ENCODE peak calls at places on chromosome 1, in nine cellular contexts. One of them, this sample, is unnamed.
A peak's percentile ranks its signal among the peaks of the same experiment; 100 is the strongest.

GRCh38 chr1:5995871-5996630 is 3.8 kb upstream of the NPHP4 start:
- DNase-seq in HFF-Myc: no peak
- DNase-seq in GM12865: no peak
- DNase-seq in stomach: no peak
- DNase-seq in PC-9: no peak
- DNase-seq in IMR-90: no peak
- DNase-seq in transverse colon: no peak
- DNase-seq in body of pancreas: no peak
- DNase-seq in fibroblast of pulmonary artery: no peak
- DNase-seq in this sample: peak; percentile 19

GRCh38 chr1:98398649-98399048 is 262.9 kb upstream of the SNX7 start:
- DNase-seq in transverse colon: no peak
- DNase-seq in IMR-90: no peak
- DNase-seq in GM12865: no peak
- DNase-seq in body of pancreas: no peak
- DNase-seq in fibroblast of pulmonary artery: peak; percentile 32
- DNase-seq in PC-9: no peak
- DNase-seq in HFF-Myc: no peak
- DNase-seq in stomach: no peak
- DNase-seq in this sample: no peak

GRCh38 chr1:94650301-94650700 is 108.7 kb upstream of the F3 start:
- DNase-seq in HFF-Myc: no peak
- DNase-seq in stomach: no peak
- DNase-seq in body of pancreas: no peak
- DNase-seq in IMR-90: no peak
- DNase-seq in fibroblast of pulmonary artery: no peak
- DNase-seq in transverse colon: no peak
- DNase-seq in GM12865: no peak
- DNase-seq in PC-9: no peak
- DNase-seq in this sample: no peak

GRCh38 chr1:215076312-215076711 is 6.2 kb upstream of the KCNK2 start:
- DNase-seq in GM12865: peak; percentile 70
- DNase-seq in stomach: no peak
- DNase-seq in HFF-Myc: peak; percentile 31
- DNase-seq in IMR-90: peak; percentile 62
- DNase-seq in transverse colon: no peak
- DNase-seq in body of pancreas: no peak
- DNase-seq in PC-9: no peak
- DNase-seq in fibroblast of pulmonary artery: peak; percentile 70
- DNase-seq in this sample: peak; percentile 56

GRCh38 chr1:172108494-172108893 is 267.2 kb downstream of the DNM3 start:
- DNase-seq in fibroblast of pulmonary artery: peak; percentile 6
- DNase-seq in body of pancreas: no peak
- DNase-seq in transverse colon: no peak
- DNase-seq in IMR-90: no peak
- DNase-seq in stomach: no peak
- DNase-seq in GM12865: no peak
- DNase-seq in PC-9: no peak
- DNase-seq in HFF-Myc: no peak
- DNase-seq in this sample: no peak

GRCh38 chr1:48048064-48048463 is 50.9 kb upstream of the TRABD2B start:
- DNase-seq in PC-9: no peak
- DNase-seq in transverse colon: no peak
- DNase-seq in body of pancreas: peak; percentile 33
- DNase-seq in GM12865: no peak
- DNase-seq in fibroblast of pulmonary artery: peak; percentile 49
- DNase-seq in stomach: no peak
- DNase-seq in HFF-Myc: no peak
- DNase-seq in IMR-90: peak; percentile 26
- DNase-seq in this sample: no peak

GRCh38 chr1:9561429-9561828 is 22.2 kb downstream of the SLC25A33 start:
- DNase-seq in stomach: no peak
- DNase-seq in fibroblast of pulmonary artery: peak; percentile 97
- DNase-seq in body of pancreas: peak; percentile 80
- DNase-seq in PC-9: peak; percentile 88
- DNase-seq in HFF-Myc: peak; percentile 60
- DNase-seq in IMR-90: peak; percentile 92
- DNase-seq in transverse colon: peak; percentile 45
- DNase-seq in GM12865: no peak
- DNase-seq in this sample: peak; percentile 15

GRCh38 chr1:94978401-94978800 is 51.5 kb upstream of the CNN3 start:
- DNase-seq in GM12865: no peak
- DNase-seq in HFF-Myc: no peak
- DNase-seq in IMR-90: no peak
- DNase-seq in stomach: no peak
- DNase-seq in transverse colon: no peak
- DNase-seq in body of pancreas: no peak
- DNase-seq in fibroblast of pulmonary artery: no peak
- DNase-seq in PC-9: no peak
- DNase-seq in this sample: no peak

GRCh38 chr1:29785137-29785527 is 548.8 kb downstream of the PTPRU start:
- DNase-seq in fibroblast of pulmonary artery: no peak
- DNase-seq in stomach: no peak
- DNase-seq in IMR-90: no peak
- DNase-seq in GM12865: no peak
- DNase-seq in PC-9: no peak
- DNase-seq in transverse colon: no peak
- DNase-seq in HFF-Myc: no peak
- DNase-seq in body of pancreas: no peak
- DNase-seq in this sample: no peak

GRCh38 chr1:230937370-230937769 is 41.3 kb downstream of the TTC13 start:
- DNase-seq in HFF-Myc: no peak
- DNase-seq in body of pancreas: no peak
- DNase-seq in IMR-90: peak; percentile 45
- DNase-seq in transverse colon: no peak
- DNase-seq in PC-9: no peak
- DNase-seq in GM12865: no peak
- DNase-seq in fibroblast of pulmonary artery: peak; percentile 3
- DNase-seq in stomach: no peak
- DNase-seq in this sample: no peak

GRCh38 chr1:225343618-225344017 is 84.2 kb downstream of the LBR start:
- DNase-seq in HFF-Myc: no peak
- DNase-seq in fibroblast of pulmonary artery: peak; percentile 39
- DNase-seq in GM12865: peak; percentile 7
- DNase-seq in PC-9: peak; percentile 41
- DNase-seq in transverse colon: no peak
- DNase-seq in stomach: no peak
- DNase-seq in IMR-90: peak; percentile 1
- DNase-seq in body of pancreas: no peak
- DNase-seq in this sample: no peak
- TF ChIP-seq CTCF in HFF-Myc: peak; percentile 4
- TF ChIP-seq CTCF in fibroblast of pulmonary artery: peak; percentile 45
- TF ChIP-seq CTCF in GM12865: peak; percentile 10
- TF ChIP-seq CTCF in PC-9: peak; percentile 63
- TF ChIP-seq CTCF in transverse colon: peak; percentile 15
- TF ChIP-seq CTCF in stomach: no peak
- TF ChIP-seq CTCF in IMR-90: no peak
- TF ChIP-seq CTCF in body of pancreas: no peak
- TF ChIP-seq CTCF in this sample: no peak

GRCh38 chr1:184299076-184299790 is 87.6 kb upstream of the C1orf21 start:
- DNase-seq in body of pancreas: no peak
- DNase-seq in fibroblast of pulmonary artery: peak; percentile 76
- DNase-seq in IMR-90: peak; percentile 95
- DNase-seq in stomach: no peak
- DNase-seq in GM12865: no peak
- DNase-seq in PC-9: no peak
- DNase-seq in transverse colon: no peak
- DNase-seq in HFF-Myc: no peak
- DNase-seq in this sample: no peak

GRCh38 chr1:184296466-184297243 is 90.2 kb upstream of the C1orf21 start:
- DNase-seq in PC-9: no peak
- DNase-seq in stomach: peak; percentile 84
- DNase-seq in HFF-Myc: peak; percentile 88
- DNase-seq in GM12865: peak; percentile 40
- DNase-seq in fibroblast of pulmonary artery: peak; percentile 97
- DNase-seq in body of pancreas: peak; percentile 94
- DNase-seq in IMR-90: peak; percentile 91
- DNase-seq in transverse colon: peak; percentile 73
- DNase-seq in this sample: no peak

GRCh38 chr1:184299796-184300195 is 87.0 kb upstream of the C1orf21 start:
- DNase-seq in transverse colon: no peak
- DNase-seq in PC-9: no peak
- DNase-seq in GM12865: no peak
- DNase-seq in stomach: no peak
- DNase-seq in body of pancreas: no peak
- DNase-seq in HFF-Myc: no peak
- DNase-seq in IMR-90: no peak
- DNase-seq in fibroblast of pulmonary artery: no peak
- DNase-seq in this sample: no peak

GRCh38 chr1:184298321-184299052 is 88.3 kb upstream of the C1orf21 start:
- DNase-seq in stomach: no peak
- DNase-seq in body of pancreas: no peak
- DNase-seq in GM12865: no peak
- DNase-seq in fibroblast of pulmonary artery: no peak
- DNase-seq in transverse colon: no peak
- DNase-seq in IMR-90: no peak
- DNase-seq in PC-9: no peak
- DNase-seq in HFF-Myc: no peak
- DNase-seq in this sample: no peak

GRCh38 chr1:184297244-184297750 is 89.5 kb upstream of the C1orf21 start:
- DNase-seq in stomach: no peak
- DNase-seq in body of pancreas: peak; percentile 83
- DNase-seq in HFF-Myc: no peak
- DNase-seq in PC-9: no peak
- DNase-seq in IMR-90: no peak
- DNase-seq in transverse colon: no peak
- DNase-seq in GM12865: no peak
- DNase-seq in fibroblast of pulmonary artery: no peak
- DNase-seq in this sample: no peak
- H3K4me3 ChIP-seq in stomach: no peak overlapping the region
- H3K4me3 ChIP-seq in body of pancreas: no peak overlapping the region
- H3K4me3 ChIP-seq in HFF-Myc: no peak overlapping the region
- H3K4me3 ChIP-seq in PC-9: no peak overlapping the region
- H3K4me3 ChIP-seq in IMR-90: no peak overlapping the region
- H3K4me3 ChIP-seq in transverse colon: no peak overlapping the region
- H3K4me3 ChIP-seq in GM12865: no peak overlapping the region
- H3K4me3 ChIP-seq in fibroblast of pulmonary artery: no peak overlapping the region
- H3K4me3 ChIP-seq in this sample: no peak overlapping the region

GRCh38 chr1:24929876-24930702 is at the start of gene RUNX3:
- DNase-seq in body of pancreas: peak; percentile 54
- DNase-seq in IMR-90: no peak
- DNase-seq in GM12865: peak; percentile 98
- DNase-seq in PC-9: no peak
- DNase-seq in stomach: peak; percentile 64
- DNase-seq in transverse colon: peak; percentile 83
- DNase-seq in HFF-Myc: no peak
- DNase-seq in fibroblast of pulmonary artery: no peak
- DNase-seq in this sample: peak; percentile 51
- TF ChIP-seq CTCF in body of pancreas: no peak
- TF ChIP-seq CTCF in IMR-90: no peak
- TF ChIP-seq CTCF in GM12865: peak; percentile 28
- TF ChIP-seq CTCF in PC-9: no peak
- TF ChIP-seq CTCF in stomach: no peak
- TF ChIP-seq CTCF in transverse colon: no peak
- TF ChIP-seq CTCF in HFF-Myc: no peak
- TF ChIP-seq CTCF in fibroblast of pulmonary artery: no peak
- TF ChIP-seq CTCF in this sample: no peak

DNA sequence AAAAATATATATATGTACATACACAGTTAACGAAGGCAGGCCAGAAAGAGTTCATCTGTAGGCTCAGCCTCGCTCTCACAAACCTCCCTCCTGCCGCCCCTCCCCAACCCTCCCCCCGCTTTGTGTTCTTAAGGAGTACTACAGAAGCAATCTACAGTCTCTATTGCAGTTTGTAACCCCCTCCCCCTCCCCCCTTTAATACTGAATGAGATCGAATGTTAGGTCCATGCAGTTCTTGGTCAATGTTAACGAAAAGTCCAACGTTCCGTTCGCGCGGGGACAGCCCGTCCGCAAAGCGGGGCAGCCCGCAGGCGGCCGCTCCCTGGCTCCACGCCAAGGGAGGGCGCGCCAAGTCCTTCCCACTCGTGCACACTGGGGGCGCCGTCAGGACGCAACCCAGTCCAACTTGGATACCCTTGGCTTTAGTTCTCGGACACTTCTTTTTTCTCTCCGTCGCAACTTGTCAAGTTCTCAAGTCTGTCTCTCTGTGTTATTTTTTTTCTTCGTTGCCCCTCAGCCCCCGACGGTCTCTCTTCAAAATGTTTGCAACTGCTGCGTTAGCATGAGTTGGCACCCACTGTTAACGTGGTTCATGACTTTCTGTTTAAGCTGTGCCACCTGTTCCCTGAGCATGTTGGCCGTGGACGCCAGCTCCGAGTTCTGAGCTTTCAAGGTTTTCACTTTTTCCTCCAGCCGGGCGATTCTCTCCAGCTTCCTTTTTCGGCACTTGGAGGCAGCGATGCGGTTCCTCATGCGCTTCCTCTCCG is 2.1 kb downstream of the JUN start:
- DNase-seq in HFF-Myc: no peak
- DNase-seq in IMR-90: peak; percentile 69
- DNase-seq in GM12865: peak; percentile 73
- DNase-seq in stomach: peak; percentile 66
- DNase-seq in PC-9: peak; percentile 49
- DNase-seq in body of pancreas: peak; percentile 72
- DNase-seq in transverse colon: peak; percentile 77
- DNase-seq in fibroblast of pulmonary artery: peak; percentile 82
- DNase-seq in this sample: peak; percentile 37
- H3K4me3 ChIP-seq in HFF-Myc: peak overlapping the region; percentile 68
- H3K4me3 ChIP-seq in IMR-90: peak overlapping the region; percentile 98
- H3K4me3 ChIP-seq in GM12865: peak overlapping the region; percentile 60
- H3K4me3 ChIP-seq in stomach: peak overlapping the region; percentile 80
- H3K4me3 ChIP-seq in PC-9: peak overlapping the region; percentile 94
- H3K4me3 ChIP-seq in body of pancreas: peak overlapping the region; percentile 89
- H3K4me3 ChIP-seq in transverse colon: peak overlapping the region; percentile 53
- H3K4me3 ChIP-seq in fibroblast of pulmonary artery: peak overlapping the region; percentile 96
- H3K4me3 ChIP-seq in this sample: peak overlapping the region; percentile 70

DNA sequence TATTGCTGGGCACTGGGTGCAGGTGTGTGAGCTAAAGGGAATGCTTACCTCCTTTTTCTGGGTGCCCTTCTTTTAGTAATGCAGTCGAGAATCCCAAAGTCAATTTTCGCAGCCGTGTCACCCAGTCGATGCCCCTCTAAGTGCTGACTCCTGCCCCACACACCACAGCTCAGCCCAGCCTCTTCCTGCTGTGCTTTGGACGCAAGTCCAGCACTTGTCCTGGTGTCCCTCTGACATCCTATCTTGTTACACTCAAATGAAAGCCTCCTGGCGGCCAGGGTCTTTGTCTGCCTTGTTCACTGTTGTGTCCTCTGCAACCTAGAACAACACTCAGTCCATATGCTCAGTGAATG is 58.5 kb upstream of the RUNX3 start:
- DNase-seq in PC-9: no peak
- DNase-seq in HFF-Myc: no peak
- DNase-seq in transverse colon: no peak
- DNase-seq in stomach: no peak
- DNase-seq in body of pancreas: no peak
- DNase-seq in fibroblast of pulmonary artery: no peak
- DNase-seq in IMR-90: no peak
- DNase-seq in GM12865: no peak
- DNase-seq in this sample: no peak
- TF ChIP-seq CTCF in PC-9: no peak
- TF ChIP-seq CTCF in HFF-Myc: no peak
- TF ChIP-seq CTCF in transverse colon: no peak
- TF ChIP-seq CTCF in stomach: no peak
- TF ChIP-seq CTCF in body of pancreas: no peak
- TF ChIP-seq CTCF in fibroblast of pulmonary artery: no peak
- TF ChIP-seq CTCF in IMR-90: no peak
- TF ChIP-seq CTCF in GM12865: no peak
- TF ChIP-seq CTCF in this sample: no peak

GRCh38 chr1:82367456-82367855 is 566.7 kb downstream of the ADGRL2 start:
- DNase-seq in body of pancreas: no peak
- DNase-seq in PC-9: no peak
- DNase-seq in fibroblast of pulmonary artery: no peak
- DNase-seq in HFF-Myc: no peak
- DNase-seq in transverse colon: no peak
- DNase-seq in IMR-90: no peak
- DNase-seq in stomach: no peak
- DNase-seq in GM12865: no peak
- DNase-seq in this sample: no peak
- H3K4me3 ChIP-seq in body of pancreas: no peak overlapping the region
- H3K4me3 ChIP-seq in PC-9: no peak overlapping the region
- H3K4me3 ChIP-seq in fibroblast of pulmonary artery: no peak overlapping the region
- H3K4me3 ChIP-seq in HFF-Myc: no peak overlapping the region
- H3K4me3 ChIP-seq in transverse colon: no peak overlapping the region
- H3K4me3 ChIP-seq in IMR-90: no peak overlapping the region
- H3K4me3 ChIP-seq in stomach: no peak overlapping the region
- H3K4me3 ChIP-seq in GM12865: no peak overlapping the region
- H3K4me3 ChIP-seq in this sample: no peak overlapping the region